ENCODE peak calls at places on chromosomes 13 and 19, in five cellular contexts. B is mammary epithelial cell, R is left lung, E is spleen, P is A549. D is an unnamed sample.

GRCh38 chr19:38792250-38793111 is 3.5 kb downstream of the LGALS7B start:
- DNase-seq in E (peak), R (peak), P (no peak), B (no peak), D (peak)

GRCh38 chr19:41359741-41360140 is 4.2 kb downstream of the B9D2 start:
- DNase-seq in E (no peak), B (no peak), R (no peak), P (no peak), D (no peak)

GRCh38 chr19:4715529-4716221 is 8.0 kb downstream of the DPP9 start:
- DNase-seq in P (no peak), E (no peak), B (no peak), R (no peak), D (no peak)

GRCh38 chr13:97226788-97227627 is 4.9 kb downstream of the MBNL2 start:
- DNase-seq in P (no peak), E (no peak), R (no peak), B (no peak), D (peak)

GRCh38 chr19:39590265-39590664 is 12.1 kb upstream of the LGALS13 start:
- DNase-seq in P (no peak), R (no peak), B (no peak), E (no peak), D (no peak)

GRCh38 chr13:56906909-56907308 is 233.8 kb upstream of the PRR20A start:
- DNase-seq in E (no peak), P (no peak), R (no peak), B (no peak), D (no peak)

GRCh38 chr19:21466627-21467026 is 38.8 kb upstream of the ZNF429 start:
- DNase-seq in R (no peak), P (no peak), E (no peak), B (no peak), D (no peak)

GRCh38 chr13:21106089-21106488 is 44.7 kb upstream of the LATS2 start:
- DNase-seq in B (no peak), E (no peak), P (no peak), R (no peak), D (no peak)

GRCh38 chr13:33205804-33206221 is 79.7 kb downstream of the STARD13 start:
- DNase-seq in R (no peak), P (no peak), E (no peak), B (no peak), D (no peak)

GRCh38 chr13:113863511-113864302 is at the start of gene GAS6:
- DNase-seq in R (peak), E (no peak), B (peak), P (peak), D (no peak)

GRCh38 chr19:14577885-14578427 is 4.9 kb upstream of the CLEC17A start:
- DNase-seq in P (no peak), B (no peak), E (no peak), R (peak), D (no peak)

GRCh38 chr19:13717194-13717643 is 47.1 kb upstream of the MRI1 start:
- DNase-seq in P (no peak), E (no peak), R (no peak), B (no peak), D (no peak)

GRCh38 chr19:3580156-3580955 is 4.9 kb upstream of the GIPC3 start:
- DNase-seq in P (no peak), B (peak), E (no peak), R (no peak), D (no peak)

GRCh38 chr19:52635786-52636570 is 2.2 kb downstream of the ZNF83 start:
- DNase-seq in E (no peak), P (no peak), R (no peak), B (no peak), D (no peak)

GRCh38 chr19:52638601-52639000 is 446 bp upstream of the ZNF83 start:
- DNase-seq in B (no peak), R (peak), E (peak), P (no peak), D (no peak)

GRCh38 chr19:52637718-52638585 is at the start of gene ZNF83:
- DNase-seq in B (peak), R (peak), P (no peak), E (peak), D (peak)

GRCh38 chr19:52646571-52647222 is 8.5 kb upstream of the ZNF83 start:
- DNase-seq in B (no peak), R (no peak), P (no peak), E (no peak), D (no peak)

GRCh38 chr19:52640916-52641315 is 2.8 kb upstream of the ZNF83 start:
- DNase-seq in E (no peak), B (no peak), R (no peak), P (no peak), D (no peak)
- H3K27ac ChIP-seq in E (no peak), B (no peak), R (no peak), P (no peak), D (no peak)

GRCh38 chr13:22915442-22916082 is 265.2 kb upstream of the SGCG start:
- DNase-seq in R (peak), E (no peak), P (peak), B (peak), D (no peak)
- TF ChIP-seq CTCF in R (no peak), E (no peak), P (no peak), B (no peak), D (no peak)

DNA sequence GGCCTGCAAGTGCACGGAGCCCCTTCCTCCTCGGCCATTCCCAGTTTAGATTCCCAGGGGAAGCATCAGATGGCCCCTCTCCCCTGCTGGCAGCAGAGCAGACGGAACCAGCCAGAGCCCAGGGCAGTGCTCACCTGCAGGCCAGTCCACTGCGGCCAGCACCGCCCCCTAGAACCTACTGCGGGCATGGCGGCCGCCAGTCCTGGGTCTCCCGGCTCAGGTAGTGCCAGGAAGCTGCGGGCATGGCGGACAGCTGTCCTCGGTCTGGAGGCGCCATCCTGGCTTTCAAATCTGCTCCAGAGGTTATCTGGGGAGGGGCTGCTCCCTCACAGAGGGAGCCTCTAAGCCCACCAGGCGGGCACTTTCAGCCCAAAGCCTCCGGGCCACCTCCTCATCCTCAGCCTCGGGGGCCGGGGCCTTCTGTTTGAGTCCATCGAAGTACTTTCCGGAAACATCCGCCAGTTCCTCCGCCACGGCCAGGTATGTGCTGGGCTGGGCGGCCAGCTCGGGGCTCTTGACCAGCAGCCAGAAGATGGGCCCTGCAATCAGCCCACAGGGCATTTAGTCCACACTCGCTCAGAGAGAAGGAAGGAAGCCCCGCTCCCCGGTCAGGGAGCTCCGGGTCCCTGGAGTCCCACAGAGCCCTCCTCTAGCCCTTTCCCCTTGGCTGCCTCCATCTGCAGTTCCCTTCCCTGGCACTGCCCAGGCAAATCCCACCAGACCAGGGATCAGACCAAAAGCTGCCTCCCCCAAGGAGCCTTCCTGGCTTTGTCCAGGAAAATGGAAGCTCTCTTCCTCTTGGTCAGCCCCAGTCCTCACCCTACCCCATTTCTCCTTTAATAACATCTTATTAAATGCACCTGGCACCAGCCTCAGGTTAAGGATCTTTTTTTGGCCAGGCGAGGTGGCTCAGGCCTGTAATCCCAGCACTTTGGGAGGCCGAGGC is 7.0 kb upstream of the GP6 start:
- DNase-seq in R (no peak), B (no peak), E (no peak), P (no peak), D (no peak)
- H3K27ac ChIP-seq in R (no peak), B (no peak), E (no peak), P (no peak), D (no peak)

GRCh38 chr19:49214701-49215100 is 57.1 kb downstream of the TRPM4 start:
- DNase-seq in P (no peak), B (no peak), R (no peak), E (peak), D (no peak)

GRCh38 chr19:49210901-49211451 is 53.4 kb downstream of the TRPM4 start:
- DNase-seq in B (no peak), P (no peak), E (no peak), R (no peak), D (no peak)

GRCh38 chr19:49216076-49216475 is 58.5 kb downstream of the TRPM4 start:
- DNase-seq in P (no peak), R (no peak), B (no peak), E (peak), D (no peak)

GRCh38 chr19:49212302-49212701 is 54.7 kb downstream of the TRPM4 start:
- DNase-seq in P (no peak), R (no peak), B (no peak), E (no peak), D (no peak)

DNA sequence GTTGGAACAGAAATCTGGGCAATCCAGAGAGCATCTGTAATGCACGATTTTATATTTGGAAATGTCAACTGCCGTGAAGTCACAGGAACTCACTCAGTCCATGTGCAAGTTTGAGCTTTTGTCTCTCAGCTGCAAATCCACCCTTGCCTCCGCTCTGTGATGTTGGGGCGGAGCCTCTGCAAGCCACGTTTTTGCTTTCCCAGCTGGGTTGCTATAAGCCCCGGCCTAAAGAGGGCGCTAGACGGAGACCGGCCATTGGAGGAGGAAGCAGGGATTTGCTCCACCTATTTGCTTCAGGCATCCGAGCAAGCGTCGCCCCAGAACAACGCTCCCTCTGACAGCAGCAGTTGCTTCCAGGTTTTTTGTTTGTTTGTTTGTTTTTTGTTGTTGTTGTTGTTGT is 56.2 kb downstream of the TRPM4 start:
- DNase-seq in B (no peak), E (peak), R (no peak), P (no peak), D (no peak)
- TF ChIP-seq CTCF in B (no peak), E (no peak), R (no peak), P (peak), D (no peak)

D was measured in CD4-positive, alpha-beta T cell.